ENCODE peak calls at places on chromosomes 12 and 14, in four cellular contexts. B, C, S and D are unnamed samples. For H3K4me1, the result is how much of the 10 kb centered on the place peaks cover.

GRCh38 chr12:32920506-32921085 is 24.0 kb upstream of the PKP2 start:
- DNase-seq in C (no peak), S (peak), B (no peak), D (no peak)

GRCh38 chr12:46373303-46374182 is 970 bp upstream of the SLC38A2 start:
- DNase-seq in B (peak), S (peak), C (peak), D (peak)

GRCh38 chr12:3727877-3728632 is 24.9 kb downstream of the CRACR2A start:
- DNase-seq in S (peak), B (no peak), C (no peak), D (no peak)

GRCh38 chr14:71710001-71710400 is 222.2 kb upstream of the RGS6 start:
- DNase-seq in S (no peak), B (no peak), C (no peak), D (no peak)

GRCh38 chr14:51859136-51859535 is 1.3 kb upstream of the GNG2 start:
- DNase-seq in B (peak), C (no peak), S (peak), D (no peak)

GRCh38 chr14:91985521-91986255 is 38.2 kb upstream of the FBLN5 start:
- DNase-seq in C (no peak), S (peak), B (peak), D (no peak)

GRCh38 chr12:6631549-6631961 is 4.2 kb downstream of the LPAR5 start:
- DNase-seq in C (no peak), S (no peak), B (no peak), D (peak)

GRCh38 chr12:5102806-5103205 is 59.1 kb downstream of the KCNA5 start:
- DNase-seq in C (no peak), S (no peak), B (peak), D (no peak)

GRCh38 chr14:29191092-29191491 is 424.5 kb downstream of the FOXG1 start:
- DNase-seq in S (no peak), C (no peak), B (no peak), D (no peak)

GRCh38 chr12:42145197-42145549 is 499 bp upstream of the GXYLT1 start:
- DNase-seq in C (no peak), S (no peak), B (no peak), D (peak)

GRCh38 chr14:95340201-95340697 is 20.5 kb upstream of the CLMN start:
- DNase-seq in B (no peak), S (no peak), C (peak), D (peak)

GRCh38 chr12:10652192-10652591 is 21.7 kb downstream of the STYK1 start:
- DNase-seq in C (no peak), S (no peak), B (no peak), D (no peak)

GRCh38 chr14:68892961-68893360 is 86.1 kb downstream of the ACTN1 start:
- DNase-seq in C (no peak), B (no peak), S (no peak), D (no peak)
- H3K4me1 ChIP-seq in C (under half), B (under half), S (under half), D (under half)

GRCh38 chr12:55717397-55718007 is 1.7 kb downstream of the BLOC1S1 start:
- DNase-seq in S (peak), C (no peak), B (peak), D (no peak)

GRCh38 chr12:55716582-55717396 is 943 bp downstream of the BLOC1S1 start:
- DNase-seq in S (peak), B (peak), C (no peak), D (peak)

GRCh38 chr12:55718020-55718419 is 2.2 kb upstream of the RDH5 start:
- DNase-seq in C (no peak), S (peak), B (no peak), D (no peak)

GRCh38 chr12:55715169-55715764 is 579 bp upstream of the BLOC1S1 start:
- DNase-seq in S (peak), C (no peak), B (no peak), D (no peak)

DNA sequence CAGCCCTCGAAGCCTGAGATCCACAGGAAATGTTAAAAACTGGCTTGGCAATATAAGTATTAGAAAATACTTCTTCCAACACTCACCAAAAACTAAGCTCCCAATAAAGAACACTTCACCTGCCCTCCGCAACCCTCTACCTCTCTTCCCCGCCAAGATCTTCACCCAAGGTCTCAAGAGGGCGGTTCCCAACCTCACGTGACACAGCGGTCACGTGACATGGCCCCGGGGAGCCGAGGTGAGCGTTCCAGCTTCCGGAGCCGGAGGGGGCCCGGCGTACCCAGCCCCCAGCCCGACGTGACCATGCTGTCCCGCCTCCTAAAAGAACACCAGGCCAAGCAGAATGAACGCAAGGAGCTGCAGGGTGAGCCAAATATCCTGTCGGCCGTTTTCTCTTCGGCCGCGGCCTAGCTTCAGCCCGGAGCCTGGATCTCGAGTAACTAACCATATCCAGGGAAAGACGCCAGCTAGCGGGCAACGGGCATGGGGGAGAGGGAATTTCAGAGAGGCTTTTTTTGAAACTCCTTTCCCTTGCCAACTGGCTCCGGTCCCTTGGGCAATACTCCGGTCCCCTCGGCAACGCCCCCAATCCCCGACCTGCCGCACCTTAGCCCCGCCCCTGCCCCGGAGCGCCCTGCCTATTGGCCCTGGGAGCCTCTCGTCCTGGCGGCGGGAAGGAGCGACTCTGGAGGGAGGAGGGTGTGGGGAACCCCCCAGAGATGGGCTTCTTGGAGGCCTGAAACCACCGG is at the start of gene BLOC1S1:
- DNase-seq in S (peak), B (peak), C (peak), D (peak)
- H3K27ac ChIP-seq in S (peak), B (peak), C (peak), D (peak)

GRCh38 chr12:27422697-27423096 is 23.8 kb upstream of the SMCO2 start:
- DNase-seq in S (no peak), C (no peak), B (no peak), D (no peak)
- H2AFZ ChIP-seq in S (no peak), C (no peak), B (no peak), D (no peak)

GRCh38 chr14:99564256-99564902 is 39.6 kb downstream of the CCDC85C start:
- DNase-seq in B (peak), C (peak), S (peak), D (peak)
- H3K4me1 ChIP-seq in B (under half), C (half or more), S (under half), D (half or more)

GRCh38 chr14:22026527-22026926 is 352.9 kb upstream of the OR4E1 start:
- DNase-seq in B (no peak), C (no peak), S (no peak), D (no peak)
- H3K27ac ChIP-seq in B (no peak), C (no peak), S (no peak), D (no peak)

DNA sequence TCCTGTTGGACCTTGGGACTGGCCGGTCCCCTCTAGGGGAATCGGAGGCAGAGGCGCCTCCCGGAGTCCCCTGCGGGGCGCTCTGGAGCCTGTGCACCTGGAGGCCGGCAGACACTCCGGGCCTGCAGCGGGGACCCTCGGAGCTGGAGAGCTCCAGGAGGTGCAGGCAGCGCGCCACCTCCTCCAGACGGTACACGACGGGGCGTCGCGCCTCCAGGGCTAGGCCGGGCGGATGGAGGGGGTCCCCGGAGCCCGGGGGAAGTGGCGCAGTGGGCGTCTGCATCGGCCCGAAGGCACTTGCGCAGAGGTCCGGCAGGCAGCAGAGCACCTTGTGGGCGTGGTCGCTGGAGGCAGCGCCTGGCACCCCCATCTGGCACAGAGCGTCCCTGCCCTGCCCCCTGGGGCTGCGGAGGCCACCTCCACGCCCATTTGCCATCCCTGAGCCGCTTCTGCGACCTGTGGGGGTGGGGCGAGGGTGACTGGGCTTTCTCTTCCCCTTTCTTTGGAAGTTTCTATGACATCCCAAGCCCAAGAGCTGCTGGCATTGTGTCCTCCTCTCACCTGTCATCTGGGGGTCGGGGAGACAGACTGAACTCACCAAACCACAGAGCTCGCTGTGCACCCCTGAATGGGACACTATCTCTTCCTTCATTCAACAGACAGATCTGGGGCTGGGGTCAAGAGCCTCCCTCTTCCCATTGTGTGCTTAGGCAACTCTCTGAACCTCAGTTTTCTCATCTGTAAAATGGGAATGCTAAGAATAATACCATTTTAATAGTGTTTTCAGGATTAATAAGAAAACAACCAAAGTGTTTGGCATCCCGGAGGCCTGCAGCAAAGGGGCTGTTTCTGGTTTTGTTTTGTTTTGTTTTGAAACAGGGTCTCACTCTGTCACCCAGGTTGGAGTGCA is 37.5 kb upstream of the CORO1C start:
- DNase-seq in S (no peak), B (no peak), C (peak), D (peak)
- H2AFZ ChIP-seq in S (no peak), B (no peak), C (no peak), D (peak)

GRCh38 chr14:100240725-100241032 is 1.7 kb downstream of the YY1 start:
- DNase-seq in C (no peak), B (no peak), S (no peak), D (no peak)

GRCh38 chr14:100239200-100239839 is 376 bp downstream of the YY1 start:
- DNase-seq in S (no peak), B (peak), C (no peak), D (peak)

GRCh38 chr14:100239840-100240724 is 1.1 kb downstream of the YY1 start:
- DNase-seq in S (peak), C (peak), B (peak), D (peak)

GRCh38 chr14:100238419-100239199 is at the start of gene YY1:
- DNase-seq in S (peak), B (peak), C (peak), D (peak)

GRCh38 chr14:100241279-100241678 is 2.3 kb downstream of the YY1 start:
- DNase-seq in B (peak), C (no peak), S (no peak), D (no peak)
- H3K4me1 ChIP-seq in B (under half), C (half or more), S (under half), D (under half)

GRCh38 chr12:123513805-123514204 is 19.7 kb downstream of the RILPL1 start:
- DNase-seq in C (no peak), B (no peak), S (no peak), D (no peak)
- H3K27ac ChIP-seq in C (peak), B (no peak), S (no peak), D (no peak)

DNA sequence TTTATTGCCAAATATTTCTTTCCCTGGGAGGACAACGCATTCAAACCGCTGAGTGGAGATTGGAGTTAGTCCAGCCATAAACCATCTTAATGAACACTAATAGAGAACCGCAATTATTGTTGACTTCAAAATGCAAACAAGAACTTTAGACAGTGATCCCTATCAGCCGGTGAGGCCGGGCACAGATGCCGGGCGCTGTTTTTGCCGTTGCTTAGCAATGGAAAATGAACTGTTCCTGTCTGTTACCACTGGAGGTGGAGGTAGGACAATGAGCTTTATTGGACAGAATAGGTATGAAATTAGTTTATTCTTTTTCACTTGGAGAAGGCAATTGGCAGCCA is 216.8 kb downstream of the TTC8 start:
- DNase-seq in C (peak), B (no peak), S (no peak), D (peak)
- H2AFZ ChIP-seq in C (peak), B (peak), S (peak), D (peak)